ENCODE peak calls at places on chromosomes 13 and 19, in five cellular contexts. Q is CD4-positive, alpha-beta T cell; V is neural progenitor cell; R is endodermal cell; B is coronary artery. J is an unnamed sample.

GRCh38 chr19:37251308-37252229 is 33.6 kb downstream of the ZNF383 start:
- DNase-seq in R (no peak), Q (no peak), B (peak; percentile 84), V (no peak), J (peak; percentile 10)

GRCh38 chr13:20391597-20392452 is 133.8 kb downstream of the CRYL1 start:
- DNase-seq in R (peak; percentile 53), B (peak; percentile 64), V (peak; percentile 7), Q (no peak), J (no peak)

GRCh38 chr19:13298565-13299481 is 148.6 kb downstream of the IER2 start:
- DNase-seq in Q (no peak), B (no peak), R (peak; percentile 60), V (no peak), J (no peak)

GRCh38 chr13:98419786-98420559 is 156.9 kb downstream of the STK24 start:
- DNase-seq in R (no peak), Q (no peak), V (no peak), B (peak; percentile 62), J (no peak)

GRCh38 chr19:39196860-39197562 is at the start of gene NCCRP1:
- DNase-seq in B (no peak), Q (no peak), R (peak; percentile 76), V (peak; percentile 84), J (no peak)

GRCh38 chr19:44653977-44654784 is 10.5 kb downstream of the PVR start:
- DNase-seq in Q (peak; percentile 58), R (peak; percentile 89), V (peak; percentile 80), B (no peak), J (peak; percentile 78)

GRCh38 chr19:29662604-29663404 is 2.5 kb upstream of the PLEKHF1 start:
- DNase-seq in V (no peak), Q (no peak), B (peak; percentile 90), R (no peak), J (peak; percentile 55)

GRCh38 chr13:39788097-39788496 is 132.6 kb downstream of the COG6 start:
- DNase-seq in Q (no peak), R (peak; percentile 66), B (no peak), V (no peak), J (no peak)

GRCh38 chr13:29384466-29384865 is 211.0 kb downstream of the SLC7A1 start:
- DNase-seq in B (no peak), Q (no peak), V (no peak), R (no peak), J (no peak)

GRCh38 chr13:49265822-49266221 is 18.1 kb downstream of the CDADC1 start:
- DNase-seq in B (no peak), V (no peak), Q (no peak), R (no peak), J (no peak)

GRCh38 chr19:36113895-36114762 is 546 bp downstream of the POLR2I start:
- DNase-seq in R (peak; percentile 82), B (peak; percentile 77), V (peak; percentile 45), Q (peak; percentile 24), J (peak; percentile 70)

GRCh38 chr19:2046046-2046907 is 4.8 kb downstream of the MKNK2 start:
- DNase-seq in B (peak; percentile 70), Q (no peak), V (peak; percentile 3), R (no peak), J (peak; percentile 65)

GRCh38 chr13:81133066-81133465 is 792.1 kb upstream of the SPRY2 start:
- DNase-seq in R (no peak), B (no peak), Q (no peak), V (no peak), J (no peak)

GRCh38 chr19:51690359-51691121 is 2.6 kb upstream of the SPACA6 start:
- DNase-seq in R (peak; percentile 90), V (peak; percentile 87), Q (peak; percentile 64), B (peak; percentile 86), J (no peak)

GRCh38 chr19:48501446-48501960 is 10.1 kb downstream of the LMTK3 start:
- DNase-seq in B (peak; percentile 70), V (peak; percentile 97), Q (peak; percentile 58), R (no peak), J (no peak)

GRCh38 chr19:54162241-54162805 is 2.8 kb upstream of the LENG1 start:
- DNase-seq in B (peak; percentile 88), V (peak; percentile 83), R (peak; percentile 96), Q (peak; percentile 82), J (peak; percentile 88)

GRCh38 chr19:30001794-30002193 is 59.8 kb downstream of the URI1 start:
- DNase-seq in B (no peak), Q (no peak), V (no peak), R (no peak), J (no peak)

GRCh38 chr13:96960379-96960778 is 33.9 kb downstream of the OXGR1 start:
- DNase-seq in B (no peak), Q (no peak), V (no peak), R (no peak), J (no peak)

GRCh38 chr19:28862238-28862637 is 350.7 kb downstream of the UQCRFS1 start:
- DNase-seq in V (no peak), B (no peak), R (no peak), Q (no peak), J (no peak)

GRCh38 chr13:99860736-99861135 is 110.8 kb downstream of the ZIC5 start:
- DNase-seq in R (no peak), Q (no peak), B (no peak), V (peak; percentile 89), J (no peak)

GRCh38 chr19:4455742-4456565 is 1.6 kb downstream of the UBXN6 start:
- DNase-seq in Q (no peak), V (peak; percentile 48), R (peak; percentile 56), B (no peak), J (peak; percentile 65)

GRCh38 chr13:114144606-114145244 is 12.3 kb upstream of the RASA3 start:
- DNase-seq in V (no peak), Q (no peak), R (no peak), B (peak; percentile 46), J (no peak)

GRCh38 chr13:23699271-23699670 is 129.1 kb downstream of the TNFRSF19 start:
- DNase-seq in Q (no peak), B (no peak), V (no peak), R (no peak), J (no peak)

GRCh38 chr19:14059093-14059480 is 2.8 kb downstream of the PALM3 start:
- DNase-seq in V (peak; percentile 56), R (peak; percentile 81), Q (no peak), B (no peak), J (no peak)

GRCh38 chr13:36919206-36919832 is 719 bp downstream of the SMAD9 start:
- DNase-seq in V (peak; percentile 76), R (peak; percentile 79), B (no peak), Q (no peak), J (peak; percentile 76)

GRCh38 chr19:18000480-18000980 is 7.4 kb upstream of the ARRDC2 start:
- DNase-seq in V (peak; percentile 29), R (no peak), B (no peak), Q (no peak), J (no peak)
- H3K27ac ChIP-seq in V (no peak overlapping the region), R (no peak overlapping the region), B (peak overlapping the region; percentile 96), Q (peak overlapping the region; percentile 95), J (peak overlapping the region; percentile 95)

GRCh38 chr19:33904681-33905080 is 108.0 kb downstream of the KCTD15 start:
- DNase-seq in V (peak; percentile 54), B (no peak), Q (no peak), R (peak; percentile 87), J (no peak)

GRCh38 chr19:33906578-33907335 is 110.1 kb downstream of the KCTD15 start:
- DNase-seq in R (peak; percentile 85), Q (no peak), V (peak; percentile 58), B (no peak), J (no peak)

GRCh38 chr19:33905473-33905936 is 108.8 kb downstream of the KCTD15 start:
- DNase-seq in B (no peak), Q (no peak), V (peak; percentile 50), R (peak; percentile 83), J (no peak)

GRCh38 chr19:33903489-33903850 is 106.8 kb downstream of the KCTD15 start:
- DNase-seq in R (no peak), Q (no peak), V (no peak), B (no peak), J (no peak)

DNA sequence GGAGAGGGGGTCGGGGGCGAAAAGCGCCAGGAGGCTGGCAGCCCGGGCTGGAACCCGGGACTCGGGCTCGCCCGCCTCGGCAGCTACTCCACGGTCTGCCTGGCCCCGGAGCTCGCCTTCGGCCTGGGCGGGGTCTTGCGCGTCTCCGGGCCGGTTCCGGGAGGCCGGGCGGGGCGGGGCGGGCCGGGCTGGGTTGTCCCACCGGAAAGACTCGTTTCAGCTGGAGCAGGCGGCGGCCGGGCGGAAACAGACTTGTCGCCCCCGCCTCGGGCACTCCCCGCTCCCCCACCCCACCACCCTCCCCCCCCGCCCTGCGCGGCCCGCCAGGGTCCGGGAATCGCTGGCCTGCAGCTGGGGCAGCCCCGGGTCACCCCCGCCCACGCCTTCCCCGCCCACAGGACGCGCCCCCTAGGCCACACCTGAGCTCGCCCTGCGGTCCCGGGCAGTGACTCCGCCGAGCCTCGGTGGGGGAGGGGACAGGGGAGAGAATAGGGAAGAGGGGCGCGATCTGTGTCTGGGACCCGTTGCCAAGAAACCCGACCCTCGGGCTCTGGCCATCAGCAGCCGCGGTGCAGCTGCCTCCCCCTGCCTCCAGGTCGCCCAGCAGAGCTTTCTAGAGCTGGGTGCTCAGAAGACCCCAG is 109.4 kb downstream of the KCTD15 start:
- DNase-seq in V (peak; percentile 77), Q (no peak), R (peak; percentile 93), B (peak; percentile 79), J (no peak)
- H3K27ac ChIP-seq in V (no peak overlapping the region), Q (no peak overlapping the region), R (no peak overlapping the region), B (peak overlapping the region; percentile 61), J (peak overlapping the region; percentile 29)

DNA sequence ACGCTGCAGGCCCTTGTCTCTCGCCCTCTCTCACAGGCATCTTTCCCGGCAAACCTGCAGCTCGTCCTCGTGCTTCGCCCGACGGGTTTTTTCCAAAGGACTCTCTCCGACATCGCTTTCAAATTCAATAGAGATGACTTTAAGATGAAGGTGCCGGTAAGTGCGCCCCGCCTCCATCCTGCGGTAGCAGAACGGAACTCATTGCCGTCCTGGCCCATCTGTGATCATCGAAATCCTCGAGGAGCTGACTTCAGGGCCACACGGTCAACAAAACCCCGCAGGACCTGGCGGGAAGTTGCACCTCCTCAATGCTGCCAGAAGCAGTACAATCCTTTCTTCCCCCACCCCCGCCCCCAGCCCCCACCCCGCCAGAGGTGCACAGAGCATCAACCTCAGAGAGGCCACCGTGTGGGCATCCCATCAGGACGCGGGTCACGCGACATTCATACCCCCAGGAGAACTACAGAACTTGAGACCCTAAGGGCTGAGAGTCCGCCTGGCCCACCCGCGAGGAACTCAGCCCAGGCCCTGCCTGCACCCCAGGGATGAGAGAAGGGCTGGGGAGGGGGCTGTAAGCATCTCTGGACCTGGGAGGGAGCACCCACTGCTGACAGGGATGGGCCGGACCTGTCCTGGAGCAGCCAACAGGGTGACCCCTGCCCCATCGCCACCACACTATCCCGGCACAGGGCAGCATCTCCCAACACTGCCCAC is 44.9 kb upstream of the F7 start:
- DNase-seq in B (no peak), Q (no peak), R (no peak), V (no peak), J (no peak)
- H3K27ac ChIP-seq in B (no peak overlapping the region), Q (no peak overlapping the region), R (no peak overlapping the region), V (no peak overlapping the region), J (no peak overlapping the region)

GRCh38 chr13:110923086-110923485 is 8.2 kb upstream of the ANKRD10 start:
- DNase-seq in B (peak; percentile 26), Q (no peak), V (no peak), R (no peak), J (no peak)

GRCh38 chr13:110922506-110922905 is 7.6 kb upstream of the ANKRD10 start:
- DNase-seq in B (no peak), R (peak; percentile 53), V (no peak), Q (no peak), J (no peak)

GRCh38 chr13:110921695-110922094 is 6.8 kb upstream of the ANKRD10 start:
- DNase-seq in V (peak; percentile 55), R (no peak), B (no peak), Q (no peak), J (no peak)

GRCh38 chr13:110921209-110921608 is 6.3 kb upstream of the ANKRD10 start:
- DNase-seq in V (no peak), R (no peak), Q (no peak), B (no peak), J (no peak)

GRCh38 chr13:110920038-110920437 is 5.2 kb upstream of the ANKRD10 start:
- DNase-seq in B (no peak), Q (no peak), R (no peak), V (no peak), J (no peak)
- H3K27ac ChIP-seq in B (no peak overlapping the region), Q (no peak overlapping the region), R (no peak overlapping the region), V (no peak overlapping the region), J (no peak overlapping the region)

J was measured in ascending aorta.